ENCODE peak calls at places on chromosomes 7 and 10, in eight cellular contexts. D is left ventricle myocardium inferior; G is ovary; O is A549; A is psoas muscle; P is Karpas-422; L is CD8-positive, alpha-beta T cell; C is cardiac muscle cell. H is an unnamed sample. For H3K4me1, the result is how much of the 10 kb centered on the place peaks cover.

GRCh38 chr7:73715648-73716317 is 3.7 kb downstream of the STX1A start:
- DNase-seq in C (peak), D (no peak), O (peak), A (no peak), G (no peak), P (peak), L (no peak), H (no peak)

GRCh38 chr10:132023092-132023811 is 41.5 kb upstream of the BNIP3 start:
- DNase-seq in P (peak), A (peak), D (peak), L (peak), C (peak), O (peak), G (peak), H (peak)

GRCh38 chr7:106039486-106040060 is 72.5 kb downstream of the SYPL1 start:
- DNase-seq in D (no peak), L (no peak), G (peak), C (peak), A (no peak), O (no peak), P (no peak), H (no peak)

GRCh38 chr10:8009031-8009430 is 45.5 kb upstream of the GATA3 start:
- DNase-seq in O (no peak), C (no peak), A (no peak), D (no peak), P (no peak), L (no peak), G (no peak), H (no peak)

GRCh38 chr7:152383341-152384234 is 52.2 kb downstream of the KMT2C start:
- DNase-seq in L (no peak), D (no peak), C (no peak), A (no peak), G (no peak), O (peak), P (no peak), H (no peak)

GRCh38 chr7:131285558-131285957 is 42.1 kb upstream of the MKLN1 start:
- DNase-seq in C (no peak), L (no peak), G (no peak), A (peak), O (no peak), P (no peak), D (peak), H (no peak)

GRCh38 chr7:35571596-35572240 is 123.2 kb downstream of the HERPUD2 start:
- DNase-seq in P (peak), G (no peak), D (no peak), C (no peak), L (no peak), A (no peak), O (no peak), H (no peak)

GRCh38 chr7:39353615-39354376 is 212.4 kb upstream of the YAE1 start:
- DNase-seq in P (no peak), C (peak), L (no peak), O (no peak), G (peak), A (no peak), D (peak), H (no peak)

GRCh38 chr10:114431414-114431767 is 27.1 kb upstream of the AFAP1L2 start:
- DNase-seq in D (no peak), P (no peak), G (no peak), L (no peak), O (no peak), A (no peak), C (no peak), H (no peak)

GRCh38 chr10:28600056-28600455 is 67.1 kb downstream of the WAC start:
- DNase-seq in P (no peak), C (no peak), L (no peak), D (no peak), A (no peak), O (no peak), G (no peak), H (no peak)

GRCh38 chr10:89520711-89521110 is 14.7 kb downstream of the SLC16A12 start:
- DNase-seq in O (no peak), L (no peak), D (no peak), P (no peak), G (no peak), A (no peak), C (no peak), H (no peak)

GRCh38 chr10:75779276-75779675 is 347.9 kb downstream of the LRMDA start:
- DNase-seq in P (no peak), D (no peak), O (no peak), C (no peak), A (no peak), G (no peak), L (no peak), H (no peak)

GRCh38 chr7:28298870-28299484 is 113.3 kb upstream of the CREB5 start:
- DNase-seq in G (no peak), C (peak), L (no peak), P (no peak), D (no peak), O (peak), A (no peak), H (no peak)

GRCh38 chr10:58969578-58969977 is 206.9 kb upstream of the PHYHIPL start:
- DNase-seq in O (no peak), P (no peak), C (no peak), D (no peak), G (no peak), L (no peak), A (no peak), H (no peak)

GRCh38 chr10:11553773-11554381 is 57.6 kb downstream of the USP6NL start:
- DNase-seq in A (no peak), O (no peak), G (no peak), D (no peak), P (peak), C (no peak), L (no peak), H (no peak)

GRCh38 chr7:5690931-5691461 is 90.5 kb downstream of the RNF216 start:
- DNase-seq in D (peak), G (peak), O (no peak), P (no peak), C (no peak), A (peak), L (no peak), H (no peak)

GRCh38 chr10:97029271-97029670 is 156.5 kb downstream of the SLIT1 start:
- DNase-seq in A (no peak), G (no peak), P (no peak), C (no peak), D (no peak), O (no peak), L (no peak), H (no peak)

GRCh38 chr10:28250782-28251181 is 52.1 kb downstream of the MPP7 start:
- DNase-seq in D (no peak), G (no peak), C (no peak), O (peak), L (no peak), P (peak), A (no peak), H (no peak)

GRCh38 chr7:18471476-18472160 is 23.9 kb upstream of the HDAC9 start:
- DNase-seq in C (no peak), P (no peak), L (no peak), G (no peak), O (no peak), A (no peak), D (no peak), H (no peak)

GRCh38 chr10:66591865-66592264 is 334.0 kb upstream of the LRRTM3 start:
- DNase-seq in G (no peak), O (no peak), A (no peak), C (no peak), L (no peak), D (no peak), P (no peak), H (no peak)

GRCh38 chr7:150941983-150942590 is 36.0 kb downstream of the KCNH2 start:
- DNase-seq in P (no peak), O (no peak), G (no peak), C (peak), D (peak), A (peak), L (peak), H (no peak)

GRCh38 chr10:49744924-49745605 is 17.1 kb downstream of the OGDHL start:
- DNase-seq in D (no peak), O (no peak), G (no peak), A (no peak), C (no peak), P (no peak), L (no peak), H (peak)

GRCh38 chr7:150927954-150928340 is 50.2 kb downstream of the KCNH2 start:
- DNase-seq in P (no peak), C (no peak), O (peak), A (no peak), G (no peak), D (no peak), L (no peak), H (no peak)

GRCh38 chr10:22047812-22048211 is 44.3 kb upstream of the DNAJC1 start:
- DNase-seq in P (no peak), D (no peak), G (no peak), O (no peak), A (no peak), C (no peak), L (no peak), H (no peak)

GRCh38 chr10:124595143-124595883 is 133.7 kb downstream of the LHPP start:
- DNase-seq in P (no peak), O (no peak), G (no peak), C (no peak), D (peak), L (no peak), A (no peak), H (no peak)

GRCh38 chr7:139669106-139670061 is 108.4 kb downstream of the HIPK2 start:
- DNase-seq in D (no peak), L (no peak), G (no peak), O (no peak), A (no peak), P (no peak), C (no peak), H (no peak)

GRCh38 chr7:2358968-2359527 is 4.4 kb downstream of the EIF3B start:
- DNase-seq in L (no peak), A (no peak), O (no peak), G (no peak), D (no peak), P (no peak), C (no peak), H (no peak)

GRCh38 chr7:80859272-80859970 is 59.4 kb downstream of the SEMA3C start:
- DNase-seq in G (peak), D (peak), L (no peak), O (no peak), P (no peak), C (peak), A (peak), H (peak)

GRCh38 chr7:2612445-2613112 is 19.2 kb upstream of the TTYH3 start:
- DNase-seq in D (no peak), P (no peak), C (no peak), G (no peak), A (no peak), L (no peak), O (no peak), H (no peak)

GRCh38 chr10:90800232-90800796 is 57.5 kb downstream of the HTR7 start:
- DNase-seq in G (no peak), A (no peak), O (no peak), L (no peak), P (no peak), C (no peak), D (no peak), H (no peak)

GRCh38 chr10:112487964-112488363 is 40.9 kb downstream of the VTI1A start:
- DNase-seq in O (no peak), C (no peak), A (no peak), D (no peak), P (no peak), G (no peak), L (no peak), H (no peak)
- H3K4me1 ChIP-seq in O (under half), C (under half), A (under half), D (under half), P (under half), G (under half), L (under half), H (under half)

GRCh38 chr10:48288661-48289060 is 14.2 kb upstream of the FRMPD2 start:
- DNase-seq in O (no peak), D (no peak), A (no peak), L (no peak), G (no peak), C (no peak), P (no peak), H (no peak)
- H3K27ac ChIP-seq in O (no peak), D (no peak), A (no peak), L (no peak), G (no peak), C (no peak), P (no peak), H (no peak)

GRCh38 chr10:80357000-80357803 is 621 bp downstream of the DYDC2 start:
- DNase-seq in O (peak), C (peak), G (no peak), D (no peak), A (no peak), P (no peak), L (peak), H (no peak)
- H3K4me3 ChIP-seq in O (peak), C (peak), G (peak), D (peak), A (peak), P (no peak), L (peak), H (peak)

GRCh38 chr10:45452743-45453452 is 78.9 kb downstream of the ALOX5 start:
- DNase-seq in O (no peak), A (no peak), D (no peak), L (no peak), C (peak), G (no peak), P (no peak), H (peak)

GRCh38 chr10:45453639-45454250 is 79.7 kb downstream of the ALOX5 start:
- DNase-seq in L (no peak), C (no peak), P (peak), A (no peak), G (no peak), D (no peak), O (no peak), H (peak)

GRCh38 chr10:45456822-45457221 is 82.8 kb downstream of the ALOX5 start:
- DNase-seq in G (no peak), L (no peak), A (no peak), D (no peak), C (no peak), P (no peak), O (no peak), H (peak)

GRCh38 chr10:45454262-45454661 is 80.2 kb downstream of the ALOX5 start:
- DNase-seq in O (no peak), A (no peak), P (no peak), D (no peak), G (no peak), L (no peak), C (no peak), H (peak)

GRCh38 chr10:45454859-45455258 is 80.8 kb downstream of the ALOX5 start:
- DNase-seq in P (no peak), G (no peak), O (no peak), C (no peak), A (no peak), D (no peak), L (no peak), H (peak)
- H3K4me1 ChIP-seq in P (under half), G (under half), O (under half), C (under half), A (under half), D (under half), L (under half), H (under half)